ENCODE peak calls at places on chromosome 16, in five cellular contexts. J, Y, L, S and U are unnamed samples.

GRCh38 chr16:17101646-17102045 is 369.1 kb downstream of the XYLT1 start:
- DNase-seq in S (no peak), Y (peak), J (no peak), L (no peak), U (no peak)

GRCh38 chr16:60945225-60945624 is 1091.0 kb downstream of the CDH8 start:
- DNase-seq in L (no peak), S (peak), Y (no peak), J (peak), U (no peak)

GRCh38 chr16:68281368-68282063 is 17.2 kb downstream of the SLC7A6 start:
- DNase-seq in S (no peak), J (no peak), Y (no peak), L (no peak), U (no peak)

GRCh38 chr16:354971-355441 is 2.5 kb upstream of the AXIN1 start:
- DNase-seq in L (no peak), J (no peak), Y (no peak), S (no peak), U (no peak)

GRCh38 chr16:80985611-80986010 is 21.1 kb downstream of the CMC2 start:
- DNase-seq in J (no peak), S (no peak), Y (no peak), L (no peak), U (no peak)

GRCh38 chr16:82627811-82628339 is 1.1 kb downstream of the CDH13 start:
- DNase-seq in S (peak), Y (peak), J (peak), L (peak), U (peak)

GRCh38 chr16:27374231-27374793 is 27.7 kb upstream of the IL21R start:
- DNase-seq in J (no peak), S (no peak), Y (no peak), L (no peak), U (no peak)

GRCh38 chr16:14652726-14653125 is 20.0 kb downstream of the BFAR start:
- DNase-seq in J (no peak), Y (no peak), S (no peak), L (no peak), U (no peak)

GRCh38 chr16:57614546-57615343 is 13.7 kb upstream of the ADGRG1 start:
- DNase-seq in J (no peak), L (no peak), S (no peak), Y (no peak), U (no peak)

GRCh38 chr16:58931436-58931835 is 197.3 kb upstream of the GOT2 start:
- DNase-seq in S (no peak), J (no peak), Y (no peak), L (no peak), U (no peak)

GRCh38 chr16:28186752-28187151 is 25.0 kb downstream of the XPO6 start:
- DNase-seq in L (no peak), Y (peak), S (no peak), J (no peak), U (peak)

GRCh38 chr16:73150790-73151189 is 102.9 kb upstream of the ZFHX3 start:
- DNase-seq in J (no peak), L (no peak), Y (no peak), S (no peak), U (no peak)

GRCh38 chr16:1297413-1297773 is 12.0 kb upstream of the UBE2I start:
- DNase-seq in Y (no peak), S (no peak), J (no peak), L (no peak), U (no peak)

GRCh38 chr16:67656344-67657016 is 3.6 kb downstream of the ACD start:
- DNase-seq in S (no peak), J (no peak), Y (no peak), L (no peak), U (no peak)

GRCh38 chr16:58021661-58022551 is 3.6 kb upstream of the MMP15 start:
- DNase-seq in S (no peak), Y (peak), L (peak), J (no peak), U (peak)

GRCh38 chr16:17056666-17057065 is 414.1 kb downstream of the XYLT1 start:
- DNase-seq in L (no peak), S (no peak), Y (no peak), J (no peak), U (no peak)

GRCh38 chr16:10001258-10001785 is 180.9 kb downstream of the GRIN2A start:
- DNase-seq in S (no peak), J (no peak), L (no peak), Y (no peak), U (no peak)

GRCh38 chr16:8958344-8958808 is 5.3 kb downstream of the USP7 start:
- DNase-seq in L (peak), Y (peak), J (no peak), S (no peak), U (peak)

GRCh38 chr16:27223701-27224100 is 20.4 kb downstream of the KDM8 start:
- DNase-seq in L (no peak), S (no peak), J (no peak), Y (no peak), U (no peak)

GRCh38 chr16:88302666-88303065 is 80.1 kb upstream of the ZNF469 start:
- DNase-seq in Y (no peak), J (no peak), S (no peak), L (no peak), U (no peak)

GRCh38 chr16:68898026-68898425 is 54.7 kb downstream of the TANGO6 start:
- DNase-seq in Y (no peak), J (no peak), L (no peak), S (no peak), U (no peak)

GRCh38 chr16:89562939-89563338 is 2.5 kb downstream of the RPL13 start:
- DNase-seq in S (no peak), Y (no peak), L (no peak), J (no peak), U (no peak)

GRCh38 chr16:3266873-3267537 is 10.6 kb upstream of the MEFV start:
- DNase-seq in L (peak), J (no peak), S (no peak), Y (peak), U (peak)
- TF ChIP-seq CTCF in L (peak), J (peak), S (peak), Y (peak), U (peak)

DNA sequence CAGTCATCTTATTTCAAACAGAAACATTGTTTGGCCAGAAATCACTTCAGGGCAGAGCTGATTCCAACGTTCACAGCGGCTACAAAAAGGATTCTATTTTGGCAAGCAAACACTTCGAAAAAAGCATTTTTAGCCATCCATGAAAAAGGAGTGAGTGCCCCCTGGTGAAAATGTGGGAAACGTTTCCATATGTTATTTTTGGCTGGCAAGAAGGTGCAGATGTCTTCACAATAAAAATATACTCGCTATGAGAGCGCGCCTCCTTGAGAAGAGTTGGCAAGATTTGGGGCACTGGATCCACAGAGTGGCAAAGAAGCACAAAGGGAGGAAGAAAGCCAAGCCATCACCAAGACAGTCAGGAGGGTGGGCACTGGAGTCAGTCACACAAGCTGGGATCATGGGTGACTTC is 191.1 kb downstream of the CHD9NB start:
- DNase-seq in Y (no peak), J (peak), S (peak), L (no peak), U (no peak)
- TF ChIP-seq CTCF in Y (peak), J (peak), S (peak), L (no peak), U (peak)

GRCh38 chr16:84950906-84951305 is 60.4 kb downstream of the ZDHHC7 start:
- DNase-seq in Y (no peak), J (peak), S (no peak), L (no peak), U (no peak)
- TF ChIP-seq CTCF in Y (peak), J (peak), S (no peak), L (peak), U (peak)

GRCh38 chr16:15759070-15759469 is 97.8 kb downstream of the MYH11 start:
- DNase-seq in S (no peak), J (no peak), Y (no peak), L (no peak), U (no peak)
- TF ChIP-seq CTCF in S (no peak), J (no peak), Y (no peak), L (no peak), U (no peak)

DNA sequence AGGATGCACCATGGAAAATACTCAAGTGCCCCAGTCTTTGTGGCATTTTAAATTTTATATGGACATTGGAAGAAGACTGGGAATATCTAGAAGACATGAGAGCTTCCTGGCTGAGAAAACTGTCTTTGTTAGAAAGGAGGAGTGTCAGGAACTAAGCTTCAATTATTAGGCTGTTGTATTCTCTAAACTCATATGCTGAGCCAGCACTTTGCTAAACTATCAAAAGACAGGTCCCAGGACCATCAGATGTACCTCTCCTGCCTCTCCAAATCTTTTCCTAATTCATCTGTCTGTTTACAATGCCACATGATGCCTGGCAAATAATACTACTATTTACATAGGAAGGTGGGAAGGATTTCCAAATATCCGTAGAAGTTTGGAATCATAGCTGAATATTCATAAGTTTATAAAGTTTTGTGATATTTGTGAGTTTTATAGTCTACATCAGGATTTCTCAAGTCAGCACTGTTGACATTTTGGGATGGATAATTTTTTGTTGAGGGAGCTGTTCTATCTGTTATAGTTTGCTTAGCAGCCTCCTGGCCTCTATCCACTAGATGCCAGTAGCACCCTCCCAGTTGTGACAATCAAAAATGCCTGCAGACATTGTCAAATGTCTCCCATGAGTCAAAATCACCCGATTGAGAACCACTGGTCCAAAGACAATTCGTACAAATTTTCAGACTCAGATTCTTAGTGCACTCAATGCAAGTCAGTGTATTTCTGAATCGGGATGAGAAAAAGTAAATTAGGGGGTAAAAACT is 61.2 kb upstream of the NETO2 start:
- DNase-seq in L (no peak), S (no peak), Y (no peak), J (no peak), U (no peak)
- TF ChIP-seq CTCF in L (no peak), S (no peak), Y (no peak), J (no peak), U (no peak)

DNA sequence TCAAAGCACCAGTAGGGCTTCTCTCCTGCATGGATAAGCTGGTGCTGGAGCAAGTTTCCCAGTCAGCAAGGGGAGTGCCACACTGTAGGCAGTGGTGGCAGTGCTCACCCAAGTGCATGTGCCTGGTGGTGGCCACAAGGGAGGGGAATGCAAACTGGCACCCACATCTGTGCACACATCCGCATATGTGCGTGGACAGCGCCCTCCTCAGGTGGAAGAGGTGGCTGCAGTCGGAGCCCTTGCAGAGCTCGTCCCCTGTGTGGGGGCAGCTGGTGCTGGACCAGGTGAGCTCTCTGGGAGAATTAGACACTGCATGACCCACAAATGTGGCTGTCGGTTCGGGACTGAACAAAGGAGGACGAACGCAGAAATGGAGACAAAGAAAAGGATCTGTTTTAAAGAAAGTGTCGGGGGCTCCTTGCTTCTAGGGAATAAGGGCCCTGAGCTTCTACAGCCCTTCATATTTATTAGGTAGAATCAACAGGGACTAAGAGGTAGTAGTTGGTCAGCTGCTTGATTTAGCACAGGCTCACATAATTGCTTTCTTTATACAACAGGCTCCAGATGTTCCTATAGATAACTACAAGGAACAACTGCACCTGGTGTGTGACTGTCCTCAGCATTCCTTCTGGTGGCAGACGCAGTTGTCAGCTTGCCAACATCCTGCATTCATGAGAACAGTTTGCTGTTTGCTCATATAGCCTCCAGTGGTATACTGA is 5.3 kb upstream of the ZNF689 start:
- DNase-seq in Y (peak), S (peak), J (peak), L (peak), U (no peak)
- TF ChIP-seq CTCF in Y (peak), S (peak), J (peak), L (peak), U (peak)

GRCh38 chr16:62190426-62190825 is 154.2 kb upstream of the CDH8 start:
- DNase-seq in L (no peak), Y (no peak), J (no peak), S (no peak), U (no peak)
- TF ChIP-seq CTCF in L (no peak), Y (no peak), J (peak), S (peak), U (peak)

DNA sequence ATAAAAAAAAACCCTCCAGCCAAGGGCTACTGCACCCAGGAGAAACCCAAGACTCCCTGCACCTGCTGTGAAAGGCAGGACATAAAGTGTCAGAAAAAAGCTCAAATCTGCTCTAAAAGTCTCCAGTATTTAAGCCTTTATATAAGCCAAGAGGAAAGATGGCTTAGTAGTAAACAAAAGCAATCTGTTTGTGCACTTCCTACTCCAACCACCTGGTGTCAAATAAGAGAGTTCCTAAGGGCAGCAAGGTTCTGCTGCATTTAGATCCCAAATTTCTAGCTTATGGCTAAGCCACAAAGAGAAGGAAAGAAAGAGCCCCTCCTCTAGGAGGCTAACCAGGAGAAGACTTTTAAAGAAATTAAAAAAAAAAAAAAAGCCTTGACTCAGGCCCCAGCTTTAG is 20.6 kb downstream of the ACSM1 start:
- DNase-seq in L (no peak), Y (no peak), S (no peak), J (no peak), U (no peak)
- TF ChIP-seq CTCF in L (no peak), Y (no peak), S (peak), J (peak), U (no peak)